ENCODE peak calls at places on chromosomes 13 and 19, in seven cellular contexts. O is nucleus accumbens, Q is Daoy, K is AG04450, W is H9, E is AG10803, V is Calu3. N is an unnamed sample.

GRCh38 chr13:110469597-110469996 is 91.9 kb downstream of the RAB20 start:
- DNase-seq in O (no peak), Q (no peak), K (no peak), W (no peak), E (no peak), V (no peak), N (no peak)

GRCh38 chr13:32804673-32805260 is 211.5 kb upstream of the KL start:
- DNase-seq in O (no peak), Q (peak; percentile 31), K (no peak), W (no peak), E (no peak), V (no peak), N (no peak)

GRCh38 chr13:20534038-20534608 is 8.5 kb upstream of the CRYL1 start:
- DNase-seq in O (no peak), Q (no peak), K (no peak), W (no peak), E (no peak), V (no peak), N (no peak)

GRCh38 chr13:45180713-45181601 is 19.9 kb downstream of the KCTD4 start:
- DNase-seq in O (no peak), Q (peak; percentile 49), K (no peak), W (no peak), E (no peak), V (no peak), N (no peak)

GRCh38 chr19:10238172-10238783 is 7.1 kb upstream of the S1PR2 start:
- DNase-seq in O (no peak), Q (peak; percentile 78), K (peak; percentile 91), W (no peak), E (peak; percentile 91), V (no peak), N (peak; percentile 71)

GRCh38 chr19:45079063-45079910 is at the start of gene GEMIN7:
- DNase-seq in O (peak; percentile 69), Q (peak; percentile 86), K (no peak), W (peak; percentile 89), E (peak; percentile 67), V (peak; percentile 92), N (peak; percentile 87)

GRCh38 chr19:29509456-29509855 is 16.3 kb upstream of the VSTM2B start:
- DNase-seq in O (no peak), Q (no peak), K (no peak), W (no peak), E (no peak), V (no peak), N (no peak)

GRCh38 chr13:98004107-98004506 is 50.6 kb downstream of the IPO5 start:
- DNase-seq in O (no peak), Q (no peak), K (peak; percentile 84), W (no peak), E (peak; percentile 7), V (no peak), N (no peak)

GRCh38 chr13:102374233-102374632 is 27.6 kb downstream of the FGF14 start:
- DNase-seq in O (no peak), Q (no peak), K (no peak), W (no peak), E (no peak), V (no peak), N (no peak)

GRCh38 chr13:25247345-25247744 is 39.9 kb downstream of the MTMR6 start:
- DNase-seq in O (no peak), Q (no peak), K (no peak), W (no peak), E (no peak), V (no peak), N (peak; percentile 22)

GRCh38 chr19:46926201-46927071 is 65.6 kb downstream of the ARHGAP35 start:
- DNase-seq in O (peak; percentile 74), Q (no peak), K (no peak), W (no peak), E (no peak), V (no peak), N (no peak)

GRCh38 chr13:107866666-107867623 is 348.4 kb downstream of the LIG4 start:
- DNase-seq in O (peak; percentile 60), Q (peak; percentile 59), K (no peak), W (peak; percentile 43), E (peak; percentile 30), V (peak; percentile 2), N (no peak)

GRCh38 chr19:6483235-6483634 is 1.6 kb upstream of the DENND1C start:
- DNase-seq in O (no peak), Q (no peak), K (no peak), W (no peak), E (no peak), V (no peak), N (no peak)

GRCh38 chr13:91405240-91405639 is 6.8 kb downstream of the GPC5 start:
- DNase-seq in O (no peak), Q (no peak), K (no peak), W (no peak), E (no peak), V (no peak), N (no peak)

GRCh38 chr13:63025741-63026140 is 1610.1 kb upstream of the PCDH20 start:
- DNase-seq in O (no peak), Q (no peak), K (no peak), W (no peak), E (no peak), V (no peak), N (no peak)

GRCh38 chr19:13036366-13036976 is 41.2 kb downstream of the NFIX start:
- DNase-seq in O (no peak), Q (peak; percentile 88), K (no peak), W (no peak), E (peak; percentile 82), V (peak; percentile 62), N (peak; percentile 27)

GRCh38 chr13:47545630-47546029 is 455.4 kb downstream of the SUCLA2 start:
- DNase-seq in O (no peak), Q (no peak), K (no peak), W (no peak), E (peak; percentile 55), V (no peak), N (no peak)

GRCh38 chr13:42396501-42396900 is 124.5 kb downstream of the AKAP11 start:
- DNase-seq in O (no peak), Q (peak; percentile 39), K (no peak), W (no peak), E (no peak), V (no peak), N (no peak)

GRCh38 chr13:98650376-98651107 is 73.6 kb upstream of the STK24 start:
- DNase-seq in O (no peak), Q (no peak), K (no peak), W (no peak), E (no peak), V (peak; percentile 67), N (no peak)

GRCh38 chr19:33946535-33947323 is 150.1 kb downstream of the KCTD15 start:
- DNase-seq in O (no peak), Q (no peak), K (no peak), W (no peak), E (no peak), V (no peak), N (no peak)

GRCh38 chr19:55305491-55305890 is 19.6 kb downstream of the TMEM150B start:
- DNase-seq in O (no peak), Q (peak; percentile 36), K (no peak), W (peak; percentile 69), E (peak; percentile 22), V (peak; percentile 56), N (peak; percentile 75)

GRCh38 chr13:19601749-19602725 is 31.4 kb upstream of the MPHOSPH8 start:
- DNase-seq in O (no peak), Q (peak; percentile 64), K (no peak), W (peak; percentile 64), E (peak; percentile 27), V (peak; percentile 69), N (peak; percentile 14)

GRCh38 chr13:48161530-48162179 is 66.8 kb upstream of the MED4 start:
- DNase-seq in O (no peak), Q (no peak), K (no peak), W (no peak), E (no peak), V (no peak), N (no peak)

GRCh38 chr13:94667190-94667589 is 45.2 kb downstream of the SOX21 start:
- DNase-seq in O (no peak), Q (no peak), K (no peak), W (no peak), E (no peak), V (no peak), N (no peak)

GRCh38 chr13:35502456-35502855 is 26.0 kb upstream of the MAB21L1 start:
- DNase-seq in O (no peak), Q (no peak), K (no peak), W (no peak), E (no peak), V (no peak), N (no peak)

GRCh38 chr13:98909016-98909415 is 68.8 kb downstream of the DOCK9 start:
- DNase-seq in O (no peak), Q (no peak), K (no peak), W (no peak), E (no peak), V (no peak), N (no peak)

GRCh38 chr19:51695702-51696315 is 2.7 kb downstream of the SPACA6 start:
- DNase-seq in O (no peak), Q (no peak), K (no peak), W (no peak), E (no peak), V (no peak), N (no peak)

GRCh38 chr19:55149078-55150003 is at the start of gene TNNT1:
- DNase-seq in O (no peak), Q (no peak), K (no peak), W (peak; percentile 78), E (no peak), V (peak; percentile 20), N (no peak)

GRCh38 chr13:63190742-63191141 is 1775.1 kb upstream of the PCDH20 start:
- DNase-seq in O (no peak), Q (no peak), K (no peak), W (no peak), E (peak; percentile 41), V (no peak), N (no peak)

GRCh38 chr13:26050568-26051230 is 1.1 kb downstream of the SHISA2 start:
- DNase-seq in O (peak; percentile 37), Q (peak; percentile 50), K (no peak), W (peak; percentile 65), E (no peak), V (no peak), N (no peak)

GRCh38 chr19:42309686-42310085 is 3.4 kb upstream of the TMEM145 start:
- DNase-seq in O (no peak), Q (no peak), K (no peak), W (no peak), E (no peak), V (no peak), N (no peak)

GRCh38 chr19:38733493-38734175 is 10.6 kb downstream of the CAPN12 start:
- DNase-seq in O (no peak), Q (peak; percentile 51), K (no peak), W (peak; percentile 30), E (peak; percentile 28), V (no peak), N (no peak)

GRCh38 chr19:54949412-54949811 is 2.1 kb upstream of the NLRP7 start:
- DNase-seq in O (no peak), Q (no peak), K (no peak), W (no peak), E (no peak), V (no peak), N (no peak)

GRCh38 chr19:19554074-19555023 is 16.3 kb downstream of the CILP2 start:
- DNase-seq in O (no peak), Q (peak; percentile 62), K (no peak), W (peak; percentile 82), E (peak; percentile 40), V (peak; percentile 48), N (peak; percentile 68)

GRCh38 chr19:41657157-41657556 is 30.3 kb upstream of the CEACAM4 start:
- DNase-seq in O (no peak), Q (no peak), K (no peak), W (no peak), E (no peak), V (peak; percentile 64), N (no peak)

GRCh38 chr19:51158474-51159129 is 16.5 kb downstream of the SIGLEC7 start:
- DNase-seq in O (no peak), Q (peak; percentile 72), K (no peak), W (peak; percentile 80), E (peak; percentile 8), V (peak; percentile 88), N (peak; percentile 73)

GRCh38 chr19:41911889-41912731 is 16.1 kb downstream of the ERFL start:
- DNase-seq in O (no peak), Q (no peak), K (no peak), W (no peak), E (no peak), V (no peak), N (no peak)

GRCh38 chr19:54473071-54473941 is at the start of gene CDC42EP5:
- DNase-seq in O (no peak), Q (peak; percentile 85), K (peak; percentile 71), W (peak; percentile 40), E (peak; percentile 90), V (peak; percentile 66), N (no peak)